ENCODE peak calls at places on chromosomes 3 and 15, in eight cellular contexts. X, L, H, O, T, Q, I and N are unnamed samples.

GRCh38 chr3:190432216-190432615 is 17.5 kb downstream of the TMEM207 start:
- DNase-seq in T (peak; percentile 36), X (no peak), I (no peak), H (peak; percentile 52), L (no peak), O (no peak), Q (no peak), N (no peak)

GRCh38 chr15:78004919-78005634 is 72.4 kb downstream of the TBC1D2B start:
- DNase-seq in T (peak; percentile 94), L (peak; percentile 85), O (peak; percentile 78), H (no peak), Q (peak; percentile 42), I (no peak), X (no peak), N (no peak)

GRCh38 chr3:72320911-72321385 is 527.3 kb downstream of the SHQ1 start:
- DNase-seq in T (no peak), Q (no peak), X (no peak), L (peak; percentile 80), I (no peak), O (no peak), H (no peak), N (no peak)

GRCh38 chr15:40782609-40783227 is 12.9 kb downstream of the C15orf62 start:
- DNase-seq in I (peak; percentile 85), Q (no peak), O (no peak), T (no peak), X (peak; percentile 67), H (no peak), L (no peak), N (peak; percentile 85)

GRCh38 chr3:30458781-30459180 is 147.6 kb upstream of the TGFBR2 start:
- DNase-seq in Q (no peak), X (no peak), T (no peak), O (no peak), L (no peak), I (no peak), H (no peak), N (no peak)

GRCh38 chr3:65284971-65285370 is 597.2 kb upstream of the ADAMTS9 start:
- DNase-seq in H (no peak), T (peak; percentile 1), X (no peak), L (no peak), O (no peak), I (no peak), Q (no peak), N (no peak)

GRCh38 chr3:138438896-138439295 is 4.5 kb downstream of the ESYT3 start:
- DNase-seq in T (no peak), L (no peak), I (no peak), X (no peak), O (no peak), Q (no peak), H (no peak), N (no peak)

GRCh38 chr3:107218864-107219269 is 158.4 kb upstream of the CCDC54 start:
- DNase-seq in T (peak; percentile 46), I (no peak), X (no peak), O (no peak), Q (no peak), L (no peak), H (no peak), N (no peak)

GRCh38 chr15:84817461-84818081 is 415 bp downstream of the ALPK3 start:
- DNase-seq in L (no peak), O (no peak), T (no peak), X (peak; percentile 18), Q (no peak), H (no peak), I (no peak), N (no peak)

GRCh38 chr3:4528802-4529201 is 35.7 kb downstream of the ITPR1 start:
- DNase-seq in T (peak; percentile 54), Q (no peak), X (no peak), O (no peak), H (no peak), L (no peak), I (no peak), N (no peak)

GRCh38 chr3:172511783-172512357 is 11.4 kb downstream of the TNFSF10 start:
- DNase-seq in L (no peak), Q (no peak), O (no peak), T (no peak), I (no peak), H (no peak), X (no peak), N (no peak)

GRCh38 chr3:15557511-15557946 is 36.0 kb upstream of the COLQ start:
- DNase-seq in X (peak; percentile 33), H (peak; percentile 59), Q (no peak), I (peak; percentile 70), O (peak; percentile 89), L (no peak), T (peak; percentile 75), N (peak; percentile 75)

GRCh38 chr3:156017636-156018035 is 102.7 kb upstream of the KCNAB1 start:
- DNase-seq in H (no peak), T (no peak), Q (no peak), O (no peak), X (no peak), I (no peak), L (no peak), N (no peak)

GRCh38 chr3:43707998-43708397 is 17.3 kb downstream of the ABHD5 start:
- DNase-seq in Q (no peak), X (no peak), O (no peak), I (peak; percentile 17), L (no peak), T (peak; percentile 89), H (peak; percentile 92), N (peak; percentile 15)

GRCh38 chr3:155497930-155498647 is 204.6 kb upstream of the STRIT1 start:
- DNase-seq in I (peak; percentile 28), H (peak; percentile 42), L (no peak), O (no peak), Q (no peak), T (peak; percentile 50), X (no peak), N (no peak)

GRCh38 chr3:184717608-184717995 is 5.7 kb upstream of the MAGEF1 start:
- DNase-seq in X (no peak), T (no peak), H (no peak), L (no peak), I (no peak), Q (no peak), O (no peak), N (no peak)

GRCh38 chr3:42019144-42019952 is 57.4 kb upstream of the ULK4 start:
- DNase-seq in Q (no peak), O (no peak), L (peak; percentile 33), T (no peak), I (no peak), X (no peak), H (no peak), N (no peak)

GRCh38 chr3:179613807-179614206 is 9.2 kb downstream of the NDUFB5 start:
- DNase-seq in I (no peak), X (no peak), T (peak; percentile 67), O (no peak), Q (no peak), L (no peak), H (no peak), N (no peak)

GRCh38 chr3:6721496-6721895 is 139.4 kb upstream of the GRM7 start:
- DNase-seq in X (no peak), T (no peak), H (no peak), I (no peak), L (no peak), Q (no peak), O (no peak), N (no peak)

GRCh38 chr3:12796171-12797123 is at the start of gene CAND2:
- DNase-seq in Q (peak; percentile 35), T (peak; percentile 35), O (peak; percentile 48), X (peak; percentile 75), L (peak; percentile 81), H (no peak), I (no peak), N (no peak)

DNA sequence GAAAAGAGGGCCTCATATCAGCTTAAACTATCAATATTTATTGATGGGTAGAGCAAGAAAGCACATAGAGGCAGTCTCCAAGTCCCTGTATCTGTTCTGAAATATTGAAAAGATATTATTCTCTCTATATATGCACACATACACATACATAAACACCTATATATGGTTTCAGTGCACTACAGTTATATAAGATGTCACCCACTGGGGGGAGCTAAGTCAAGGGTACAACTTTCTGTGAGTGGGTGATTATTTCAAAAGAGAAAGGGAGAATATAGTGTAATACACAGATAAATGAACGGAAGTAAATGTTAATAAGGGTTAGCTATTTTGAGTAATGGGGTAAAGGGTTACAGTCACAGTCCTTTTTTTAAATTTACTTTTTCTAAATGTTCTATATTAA is 8.8 kb downstream of the SNTN start:
- DNase-seq in H (no peak), T (peak; percentile 8), I (no peak), Q (no peak), O (no peak), L (no peak), X (no peak), N (peak; percentile 23)
- TF ChIP-seq CTCF in H (peak; percentile 54), T (peak; percentile 25), I (no peak), Q (no peak), O (no peak), L (no peak), X (no peak), N (no peak)

DNA sequence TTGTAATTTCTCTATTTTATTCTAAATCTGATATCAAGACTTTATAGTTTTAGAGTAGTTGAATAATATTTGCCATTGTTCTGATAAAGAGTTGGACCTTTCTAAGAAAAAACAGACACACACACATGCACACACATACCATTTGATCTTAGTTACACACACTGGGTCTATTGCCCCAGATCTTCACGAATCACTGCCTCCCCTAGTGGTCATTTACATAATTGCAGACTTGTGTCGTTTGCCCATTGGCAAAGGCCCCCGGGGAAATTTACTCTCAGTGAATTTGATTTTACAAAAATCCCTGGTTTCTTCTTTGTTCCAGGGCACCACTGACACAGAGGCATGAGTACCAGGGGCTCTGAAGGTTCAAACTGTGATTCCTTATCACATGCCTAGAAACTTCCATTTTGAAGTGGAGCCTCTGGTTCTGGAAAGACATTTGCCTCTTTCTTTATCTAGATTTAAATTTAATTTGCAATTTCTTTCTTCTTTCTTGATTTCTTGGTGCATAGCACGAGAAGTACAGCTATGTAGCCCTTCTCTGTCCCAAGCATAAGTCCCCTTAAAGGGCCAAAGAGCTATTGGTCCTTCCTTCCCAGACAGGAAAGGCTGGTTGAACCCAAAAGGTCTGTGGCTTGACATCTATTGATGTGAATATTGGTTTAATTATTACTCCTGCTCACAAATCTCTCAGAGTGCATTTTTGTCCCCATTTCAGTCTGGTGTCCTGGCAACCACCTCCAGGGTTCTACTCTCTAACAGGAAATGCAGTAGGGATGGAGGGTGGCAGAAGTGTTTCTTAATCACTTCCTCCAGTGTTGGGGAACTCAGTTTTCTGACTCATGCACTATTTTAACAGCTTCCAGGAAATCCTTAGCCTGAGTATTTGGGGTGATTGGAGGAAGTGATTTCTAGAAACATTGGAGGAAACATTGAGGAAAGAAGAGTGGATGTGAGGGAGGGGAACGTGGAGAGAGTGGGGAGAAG is 32.4 kb upstream of the SLC6A11 start:
- DNase-seq in O (peak; percentile 9), H (no peak), T (peak; percentile 40), I (no peak), X (peak; percentile 27), Q (no peak), L (no peak), N (peak; percentile 57)
- TF ChIP-seq CTCF in O (peak; percentile 73), H (peak; percentile 76), T (peak; percentile 67), I (peak; percentile 86), X (peak; percentile 87), Q (peak; percentile 37), L (no peak), N (peak; percentile 64)

GRCh38 chr15:75809986-75810750 is 33.1 kb upstream of the UBE2Q2 start:
- DNase-seq in X (no peak), H (no peak), T (peak; percentile 56), Q (no peak), O (no peak), I (peak; percentile 52), L (no peak), N (peak; percentile 60)
- TF ChIP-seq CTCF in X (no peak), H (peak; percentile 86), T (peak; percentile 54), Q (no peak), O (peak; percentile 22), I (peak; percentile 57), L (no peak), N (peak; percentile 46)

GRCh38 chr15:63499611-63500010 is 4.8 kb upstream of the USP3 start:
- DNase-seq in T (no peak), L (no peak), X (no peak), Q (no peak), O (no peak), I (no peak), H (no peak), N (no peak)
- TF ChIP-seq CTCF in T (no peak), L (no peak), X (no peak), Q (no peak), O (no peak), I (no peak), H (no peak), N (no peak)